ENCODE peak calls at places on chromosomes 4 and X, in six cellular contexts. K is mesenchymal stem cell, M is IMR-90, O is neuronal stem cell, Z is PC-3, T is MM.1S. C is an unnamed sample. For H3K36me3, the result is how much of the 10 kb centered on the place peaks cover.

GRCh38 chr4:62771656-62772557 is 1571.8 kb downstream of the ADGRL3 start:
- DNase-seq in K (no peak), M (no peak), O (peak), Z (no peak), T (no peak), C (no peak)

GRCh38 chr4:183469936-183470335 is 25.5 kb downstream of the CDKN2AIP start:
- DNase-seq in K (peak), M (peak), O (no peak), Z (peak), T (no peak), C (peak)

GRCh38 chrX:78029663-78030062 is 60.2 kb upstream of the PGAM4 start:
- DNase-seq in K (no peak), M (peak), O (peak), Z (peak), T (peak), C (peak)

GRCh38 chr4:84753318-84753972 is 170.5 kb downstream of the CDS1 start:
- DNase-seq in K (no peak), M (no peak), O (no peak), Z (no peak), T (no peak), C (no peak)

GRCh38 chrX:21493226-21493850 is 119.1 kb downstream of the CNKSR2 start:
- DNase-seq in K (no peak), M (peak), O (no peak), Z (peak), T (no peak), C (peak)

GRCh38 chr4:5683566-5683965 is 24.8 kb downstream of the EVC2 start:
- DNase-seq in K (no peak), M (no peak), O (no peak), Z (no peak), T (no peak), C (no peak)

GRCh38 chr4:123418486-123418931 is 21.9 kb downstream of the SPRY1 start:
- DNase-seq in K (peak), M (peak), O (peak), Z (peak), T (peak), C (peak)

GRCh38 chr4:57023104-57023503 is 44.4 kb downstream of the POLR2B start:
- DNase-seq in K (peak), M (peak), O (no peak), Z (peak), T (no peak), C (peak)

GRCh38 chr4:16772366-16772850 is 126.0 kb downstream of the LDB2 start:
- DNase-seq in K (no peak), M (peak), O (no peak), Z (no peak), T (no peak), C (no peak)

GRCh38 chrX:121635141-121635540 is 587.7 kb downstream of the GLUD2 start:
- DNase-seq in K (no peak), M (no peak), O (no peak), Z (peak), T (no peak), C (peak)

DNA sequence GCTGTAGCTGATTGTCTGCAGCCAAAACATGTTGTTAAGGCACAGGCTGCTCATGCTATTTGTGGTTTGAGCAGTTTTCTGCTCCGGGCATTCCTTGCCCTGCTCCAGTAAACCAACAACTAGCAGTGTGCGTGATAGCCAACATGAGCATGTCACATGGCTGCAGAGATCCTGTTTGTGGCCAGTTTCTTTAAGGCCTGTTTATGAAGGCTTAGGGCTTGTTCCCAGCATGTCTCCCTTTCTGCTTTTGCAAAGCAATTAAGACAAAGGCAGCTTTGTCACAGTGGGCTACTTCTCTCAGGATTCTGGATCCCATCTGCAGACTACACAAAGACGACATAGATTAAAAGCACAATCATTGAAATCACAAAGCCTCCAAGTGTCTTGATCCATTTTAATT is 160.5 kb downstream of the ZNF518B start:
- DNase-seq in K (no peak), M (no peak), O (peak), Z (no peak), T (no peak), C (no peak)
- H3K9ac ChIP-seq in K (no peak), M (no peak), O (no peak), Z (no peak), T (no peak), C (no peak)

GRCh38 chr4:52628974-52629373 is 30.1 kb downstream of the USP46 start:
- DNase-seq in K (no peak), M (no peak), O (no peak), Z (no peak), T (no peak), C (no peak)
- H3K36me3 ChIP-seq in K (under half), M (under half), O (under half), Z (under half), T (under half), C (under half)

DNA sequence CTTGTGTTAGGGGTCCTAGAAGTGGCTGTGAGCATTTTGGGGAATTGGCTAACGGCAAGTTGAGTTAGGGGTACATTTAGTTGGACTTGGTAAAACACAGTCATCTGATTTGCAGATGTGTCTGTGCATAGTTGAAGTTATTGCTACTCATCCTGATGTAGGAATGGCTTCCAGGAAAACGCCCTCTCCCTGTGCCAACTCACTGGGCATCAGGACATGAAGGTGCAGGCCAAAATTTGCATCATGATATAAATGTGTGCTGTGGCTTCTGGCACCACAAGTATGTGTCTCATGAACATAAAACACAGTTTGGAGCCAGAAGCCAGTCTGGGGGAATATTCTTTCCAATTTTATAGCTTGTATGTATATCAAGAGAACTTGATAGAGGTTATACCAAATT is 54.2 kb upstream of the CBR4 start:
- DNase-seq in K (no peak), M (no peak), O (no peak), Z (no peak), T (no peak), C (no peak)
- H2AFZ ChIP-seq in K (no peak), M (no peak), O (no peak), Z (no peak), T (no peak), C (no peak)

DNA sequence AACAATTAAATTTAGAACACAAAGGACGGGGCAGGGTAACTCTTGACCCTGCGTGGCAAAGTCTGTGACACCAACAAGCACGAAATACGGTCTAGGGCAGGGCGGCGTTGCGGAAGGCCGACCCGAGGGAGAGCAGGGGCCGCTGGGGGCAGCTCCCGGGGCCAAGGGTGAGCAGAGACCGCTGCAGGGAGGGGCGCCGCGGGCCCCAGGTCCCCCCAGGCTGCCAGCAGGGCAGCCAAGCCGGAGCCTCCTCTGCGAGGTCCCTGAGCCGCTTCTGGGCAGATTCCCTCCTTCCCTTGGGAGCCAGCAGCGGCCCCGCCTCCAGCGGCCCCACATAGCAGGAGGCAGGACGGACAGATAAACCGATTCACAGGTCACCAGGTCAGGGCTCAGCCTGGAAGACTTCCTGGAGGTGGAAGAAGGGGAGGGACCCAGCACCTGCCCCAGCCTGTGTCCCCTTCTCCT is 90.2 kb downstream of the FAM53A start:
- DNase-seq in K (no peak), M (no peak), O (no peak), Z (no peak), T (no peak), C (no peak)
- H3K9ac ChIP-seq in K (no peak), M (no peak), O (no peak), Z (no peak), T (no peak), C (no peak)

DNA sequence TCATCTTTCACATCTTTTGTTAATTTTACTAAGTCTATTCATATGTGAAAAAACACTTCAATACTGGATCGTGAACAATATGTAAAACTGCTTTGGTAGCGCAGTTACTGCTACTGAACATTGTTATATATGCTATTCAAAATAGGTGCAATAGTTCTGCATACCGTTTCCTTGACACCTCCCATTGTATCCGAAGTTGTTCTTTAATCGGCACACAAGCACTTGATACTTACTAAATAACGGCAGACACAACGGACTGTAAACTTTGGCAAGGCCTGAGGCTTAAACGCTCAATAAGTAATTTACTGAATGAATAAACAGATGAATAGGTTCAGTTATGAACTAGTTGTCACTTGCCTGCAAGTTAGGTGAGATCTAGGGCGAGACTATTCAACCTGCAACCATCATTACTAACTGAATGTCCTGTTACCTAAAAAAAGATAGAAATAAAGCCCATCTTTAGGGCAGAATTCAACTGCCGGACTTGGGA is 620 bp downstream of the ANAPC10 start:
- DNase-seq in K (no peak), M (no peak), O (no peak), Z (peak), T (no peak), C (no peak)
- H3K36me3 ChIP-seq in K (under half), M (under half), O (half or more), Z (under half), T (under half), C (under half)

DNA sequence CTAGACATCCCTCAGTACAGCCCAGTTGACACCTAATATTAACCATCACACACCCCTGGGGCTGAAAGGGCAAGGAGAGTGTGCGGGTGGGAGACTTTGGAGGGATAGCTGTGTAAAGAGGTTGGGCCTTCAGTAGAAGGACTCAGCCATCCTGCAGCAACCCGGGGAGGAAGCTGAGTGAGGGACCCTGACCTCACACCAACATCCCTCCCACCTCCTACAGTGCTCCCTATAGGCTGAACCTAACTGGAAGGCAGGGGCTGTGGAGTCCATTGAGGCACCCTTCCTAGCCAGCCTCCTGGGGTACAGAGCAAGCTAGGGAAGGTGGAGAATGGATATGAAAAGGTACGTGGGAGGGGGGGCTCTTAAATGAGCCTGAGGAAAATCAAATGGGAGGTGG is 276.3 kb downstream of the PTTG2 start:
- DNase-seq in K (no peak), M (no peak), O (no peak), Z (no peak), T (no peak), C (no peak)
- H2AFZ ChIP-seq in K (no peak), M (peak), O (no peak), Z (no peak), T (no peak), C (no peak)

GRCh38 chr4:138107023-138107422 is 135.1 kb downstream of the SLC7A11 start:
- DNase-seq in K (no peak), M (no peak), O (no peak), Z (no peak), T (no peak), C (no peak)
- H3K9ac ChIP-seq in K (no peak), M (no peak), O (no peak), Z (no peak), T (no peak), C (no peak)

GRCh38 chr4:20615492-20616136 is 84.6 kb upstream of the PACRGL start:
- DNase-seq in K (no peak), M (no peak), O (no peak), Z (peak), T (no peak), C (peak)
- H3K36me3 ChIP-seq in K (half or more), M (under half), O (half or more), Z (under half), T (under half), C (under half)

C was measured in astrocyte.